ENCODE peak calls at places on chromosomes 3 and 15, in four cellular contexts. Q, S, I and N are unnamed samples.

GRCh38 chr15:29476503-29477080 is 207.0 kb upstream of the NSMCE3 start:
- DNase-seq in Q (no peak), S (no peak), I (no peak), N (no peak)

GRCh38 chr15:36130641-36131310 is 448.6 kb upstream of the CDIN1 start:
- DNase-seq in Q (no peak), S (no peak), I (peak), N (no peak)

GRCh38 chr3:33775363-33775762 is 23.1 kb upstream of the PDCD6IP start:
- DNase-seq in Q (no peak), S (no peak), I (no peak), N (no peak)

GRCh38 chr3:126606021-126606420 is 47.3 kb upstream of the C3orf22 start:
- DNase-seq in Q (no peak), S (no peak), I (no peak), N (no peak)

GRCh38 chr15:72682772-72683171 is 3.2 kb downstream of the HIGD2B start:
- DNase-seq in Q (no peak), S (no peak), I (no peak), N (no peak)

GRCh38 chr3:69008980-69009379 is 4.5 kb downstream of the EOGT start:
- DNase-seq in Q (no peak), S (no peak), I (no peak), N (no peak)

GRCh38 chr15:90619468-90619867 is 89.7 kb downstream of the CRTC3 start:
- DNase-seq in Q (no peak), S (no peak), I (no peak), N (no peak)

GRCh38 chr15:62758126-62758951 is 284.2 kb upstream of the TPM1 start:
- DNase-seq in Q (peak), S (no peak), I (peak), N (no peak)

GRCh38 chr3:61157414-61157813 is 93.8 kb downstream of the FHIT start:
- DNase-seq in Q (no peak), S (peak), I (no peak), N (peak)

GRCh38 chr15:85753261-85753660 is 41.5 kb downstream of the KLHL25 start:
- DNase-seq in Q (no peak), S (no peak), I (no peak), N (no peak)

GRCh38 chr3:131616719-131617118 is 113.9 kb upstream of the MRPL3 start:
- DNase-seq in Q (no peak), S (no peak), I (no peak), N (no peak)

GRCh38 chr3:52231502-52232278 is 6.2 kb upstream of the TLR9 start:
- DNase-seq in Q (peak), S (peak), I (peak), N (peak)

GRCh38 chr3:125651246-125651645 is 55.9 kb upstream of the OSBPL11 start:
- DNase-seq in Q (no peak), S (no peak), I (peak), N (no peak)

GRCh38 chr15:40065166-40065565 is 26.2 kb upstream of the SRP14 start:
- DNase-seq in Q (no peak), S (no peak), I (no peak), N (no peak)

GRCh38 chr15:101306341-101307047 is 11.4 kb upstream of the SNRPA1 start:
- DNase-seq in Q (no peak), S (no peak), I (no peak), N (no peak)

GRCh38 chr3:194084284-194084683 is 51.7 kb upstream of the HES1 start:
- DNase-seq in Q (no peak), S (no peak), I (no peak), N (peak)

GRCh38 chr3:76826915-76827314 is 213.0 kb upstream of the ROBO2 start:
- DNase-seq in Q (no peak), S (no peak), I (no peak), N (no peak)

GRCh38 chr3:141561426-141562034 is 74.7 kb downstream of the RASA2 start:
- DNase-seq in Q (peak), S (peak), I (peak), N (peak)

GRCh38 chr15:98330692-98331435 is 317.5 kb upstream of the IGF1R start:
- DNase-seq in Q (no peak), S (no peak), I (no peak), N (no peak)

GRCh38 chr3:44454258-44454657 is 23.2 kb downstream of the ZNF445 start:
- DNase-seq in Q (no peak), S (no peak), I (no peak), N (no peak)

GRCh38 chr3:81643721-81644120 is 117.7 kb downstream of the GBE1 start:
- DNase-seq in Q (peak), S (no peak), I (peak), N (no peak)

GRCh38 chr3:127590593-127591477 is at the start of gene TPRA1:
- DNase-seq in Q (peak), S (peak), I (peak), N (peak)

GRCh38 chr15:68616397-68616796 is 37.6 kb downstream of the CORO2B start:
- DNase-seq in Q (no peak), S (no peak), I (no peak), N (no peak)

GRCh38 chr15:42584031-42584765 is 8.8 kb downstream of the STARD9 start:
- DNase-seq in Q (no peak), S (no peak), I (no peak), N (no peak)

GRCh38 chr3:64783200-64783599 is 95.4 kb upstream of the ADAMTS9 start:
- DNase-seq in Q (no peak), S (no peak), I (no peak), N (no peak)

GRCh38 chr3:126142652-126143051 is 37.7 kb downstream of the ALDH1L1 start:
- DNase-seq in Q (no peak), S (no peak), I (no peak), N (no peak)

GRCh38 chr3:7682822-7683229 is 818.8 kb upstream of the LMCD1 start:
- DNase-seq in Q (peak), S (no peak), I (peak), N (no peak)

GRCh38 chr15:55343168-55343567 is 24.1 kb downstream of the PIGB start:
- DNase-seq in Q (no peak), S (no peak), I (no peak), N (no peak)

GRCh38 chr3:20843037-20843436 is 657.0 kb upstream of the SGO1 start:
- DNase-seq in Q (no peak), S (no peak), I (no peak), N (no peak)

GRCh38 chr3:187318819-187319616 is 27.5 kb upstream of the MASP1 start:
- DNase-seq in Q (peak), S (no peak), I (peak), N (peak)

GRCh38 chr3:177596248-177596821 is 399.1 kb upstream of the TBL1XR1 start:
- DNase-seq in Q (peak), S (no peak), I (peak), N (no peak)

GRCh38 chr3:64664397-64664796 is 23.4 kb downstream of the ADAMTS9 start:
- DNase-seq in Q (no peak), S (no peak), I (no peak), N (no peak)

GRCh38 chr3:107409365-107409764 is 32.1 kb downstream of the CCDC54 start:
- DNase-seq in Q (no peak), S (no peak), I (no peak), N (no peak)

GRCh38 chr15:82848201-82848993 is 39.0 kb downstream of the WHAMM start:
- DNase-seq in Q (no peak), S (no peak), I (no peak), N (no peak)

GRCh38 chr15:82850242-82850591 is 40.8 kb downstream of the WHAMM start:
- DNase-seq in Q (no peak), S (no peak), I (peak), N (no peak)

GRCh38 chr15:82851331-82851850 is 42.0 kb downstream of the WHAMM start:
- DNase-seq in Q (no peak), S (no peak), I (no peak), N (no peak)

GRCh38 chr15:82850731-82851130 is 41.3 kb downstream of the WHAMM start:
- DNase-seq in Q (no peak), S (no peak), I (no peak), N (no peak)

DNA sequence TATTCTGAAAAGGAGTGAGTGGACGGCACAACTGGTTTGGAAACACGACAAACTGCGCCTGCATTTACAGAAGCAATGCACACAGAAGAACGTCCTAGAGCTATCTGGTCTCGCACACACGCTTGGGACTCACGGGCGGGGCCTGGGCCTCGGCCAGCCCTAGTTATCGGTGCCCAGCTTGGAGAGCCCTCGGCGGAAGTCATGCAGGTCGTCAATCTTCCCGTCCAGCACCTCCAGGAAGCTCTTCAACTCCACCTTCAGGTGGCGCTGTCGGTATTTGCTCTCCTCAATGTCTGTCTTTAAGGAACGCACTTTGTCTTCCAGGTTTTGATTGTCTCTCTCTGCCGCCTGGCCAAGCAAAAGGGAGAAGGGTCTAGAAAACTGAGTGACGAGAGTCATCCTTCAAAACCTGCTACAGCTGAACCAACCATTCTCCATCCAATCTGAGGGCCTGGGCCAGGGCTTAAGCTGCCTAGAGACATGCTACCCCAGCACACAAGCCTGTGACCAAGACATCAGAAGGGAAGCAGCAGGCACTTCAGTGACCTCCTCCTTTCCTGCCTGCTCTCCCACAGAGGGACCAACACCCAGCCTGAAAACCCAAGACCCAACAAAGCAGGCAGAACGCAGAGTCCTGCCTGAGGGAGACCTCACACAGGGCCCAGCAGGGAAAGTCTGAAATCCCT is 40.3 kb downstream of the WHAMM start:
- DNase-seq in Q (peak), S (peak), I (peak), N (peak)
- TF ChIP-seq CTCF in Q (peak), S (peak), I (peak), N (peak)

DNA sequence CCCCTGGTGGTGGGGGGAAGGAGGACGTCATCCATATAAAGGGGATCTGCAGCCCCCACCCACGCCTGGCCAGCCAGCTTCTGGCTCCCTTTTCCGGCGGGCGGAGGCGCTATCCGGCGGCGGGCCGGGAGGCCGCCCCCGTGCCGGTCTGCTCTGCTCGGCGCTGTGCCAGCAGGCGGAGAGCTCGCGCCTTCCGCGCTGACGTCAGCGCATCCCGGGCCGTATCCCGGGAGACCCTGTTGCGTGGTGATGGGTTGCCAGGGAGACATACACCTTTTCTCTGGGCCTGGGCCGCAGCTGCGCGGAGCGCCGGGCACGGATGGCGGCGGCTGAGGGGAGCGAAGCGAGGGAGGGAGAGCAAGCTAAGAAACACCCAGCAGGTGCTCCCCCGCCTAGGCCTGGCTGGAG is 1.1 kb downstream of the FAM131A start:
- DNase-seq in Q (peak), S (no peak), I (peak), N (no peak)
- TF ChIP-seq CTCF in Q (peak), S (no peak), I (no peak), N (no peak)

DNA sequence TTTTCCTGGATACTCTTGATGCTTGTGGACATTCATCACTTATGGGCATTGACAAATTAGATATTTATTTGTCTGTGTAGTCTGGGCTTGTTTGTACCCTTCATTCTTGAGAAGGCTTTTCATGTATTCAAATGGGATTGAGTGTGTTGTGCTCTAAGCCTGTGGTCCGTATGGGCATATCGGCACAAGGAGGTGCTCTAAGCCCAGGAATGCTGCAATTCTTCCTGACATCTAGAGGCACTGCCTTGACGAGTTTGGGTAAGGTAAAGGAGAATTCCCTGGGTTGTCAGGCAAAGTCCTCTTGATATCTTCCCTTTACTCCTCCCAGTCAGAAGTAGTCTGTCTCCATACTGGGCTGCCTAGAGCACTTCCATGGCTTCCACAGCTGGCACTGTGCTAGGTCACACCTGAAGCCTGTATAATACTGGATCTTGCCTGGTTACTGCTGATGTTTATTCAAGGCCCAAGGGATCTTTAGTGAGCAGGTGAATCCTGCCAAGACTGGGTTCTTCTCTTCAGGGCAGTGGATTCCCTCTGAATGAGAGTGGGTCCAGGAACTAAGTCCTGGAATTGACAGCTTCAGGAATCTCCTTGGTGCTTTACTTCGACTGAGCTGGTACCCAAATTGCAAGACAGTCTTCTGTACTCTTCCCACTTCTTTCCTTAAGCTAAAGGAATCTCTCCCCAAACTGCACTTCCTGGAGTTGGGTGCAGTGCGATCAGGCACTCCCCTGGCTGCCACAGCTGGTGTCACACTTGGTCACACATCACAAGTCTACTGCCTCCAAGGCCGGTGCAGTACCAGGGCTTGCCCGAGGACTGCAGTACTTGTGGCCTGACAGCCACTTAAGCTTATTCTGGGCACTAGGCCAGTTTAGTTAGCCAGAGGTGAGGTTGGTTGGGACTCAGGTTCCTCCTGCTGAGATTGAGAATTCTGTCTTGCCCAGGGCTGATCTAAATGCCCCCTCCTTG is 46.0 kb downstream of the GALK2 start:
- DNase-seq in Q (peak), S (peak), I (no peak), N (peak)
- TF ChIP-seq CTCF in Q (no peak), S (peak), I (no peak), N (no peak)

DNA sequence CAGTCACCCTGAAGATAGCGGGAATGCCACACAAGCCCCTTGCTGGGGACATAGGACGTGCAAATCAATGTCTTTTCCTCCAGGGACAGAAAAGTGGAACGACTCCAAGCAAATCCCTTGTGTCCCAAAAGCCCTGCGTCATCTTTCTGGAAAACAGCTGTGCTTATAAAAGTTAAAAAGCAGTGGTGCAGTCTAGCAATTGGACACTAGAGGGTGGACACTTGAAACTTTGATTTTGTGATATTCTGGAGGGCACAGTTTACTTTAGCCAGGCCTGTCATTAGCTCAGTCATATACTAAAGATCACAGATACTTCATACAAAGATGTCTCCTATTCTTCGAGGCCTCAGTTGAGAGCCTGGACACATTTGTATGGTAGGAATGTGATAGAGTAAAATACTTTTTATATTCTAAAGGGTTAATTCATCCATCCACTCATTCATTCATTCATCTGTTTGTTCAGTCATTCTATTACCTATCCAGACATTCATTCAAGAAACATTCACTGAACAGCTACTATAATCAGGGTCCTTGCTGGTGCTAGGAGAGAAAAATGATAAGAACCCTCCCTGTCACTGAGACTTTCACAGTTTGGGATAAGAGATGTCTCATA is 63.8 kb upstream of the ANKRD34C start:
- DNase-seq in Q (peak), S (no peak), I (peak), N (no peak)
- TF ChIP-seq CTCF in Q (peak), S (no peak), I (peak), N (no peak)

GRCh38 chr3:34882764-34883163 is 756.6 kb upstream of the ARPP21 start:
- DNase-seq in Q (peak), S (no peak), I (no peak), N (no peak)
- TF ChIP-seq CTCF in Q (peak), S (no peak), I (no peak), N (no peak)

GRCh38 chr15:48253186-48253585 is 47.1 kb downstream of the SLC12A1 start:
- DNase-seq in Q (no peak), S (no peak), I (no peak), N (no peak)

GRCh38 chr15:48244923-48245322 is 38.8 kb downstream of the SLC12A1 start:
- DNase-seq in Q (peak), S (no peak), I (peak), N (no peak)

GRCh38 chr15:48250640-48251076 is 44.6 kb downstream of the SLC12A1 start:
- DNase-seq in Q (peak), S (peak), I (peak), N (peak)
- TF ChIP-seq CTCF in Q (peak), S (peak), I (peak), N (peak)

GRCh38 chr3:71064288-71064975 is 519.1 kb downstream of the FOXP1 start:
- DNase-seq in Q (peak), S (no peak), I (peak), N (peak)
- TF ChIP-seq CTCF in Q (no peak), S (no peak), I (no peak), N (no peak)